ENCODE peak calls at places on chromosomes 13 and 19, in four cellular contexts. R is brain microvascular endothelial cell, D is A673, H is suprapubic skin. K is an unnamed sample.
A peak's percentile ranks its signal among the peaks of the same experiment; 100 is the strongest.

GRCh38 chr19:44731622-44732021 is 16.9 kb upstream of the BCL3 start:
- DNase-seq in R (no peak), D (no peak), H (no peak), K (no peak)

GRCh38 chr19:7393934-7394508 is 45.3 kb downstream of the ARHGEF18 start:
- DNase-seq in H (no peak), D (no peak), R (no peak), K (no peak)

GRCh38 chr19:49875801-49876421 is 1.2 kb downstream of the AKT1S1 start:
- DNase-seq in D (peak; percentile 61), R (no peak), H (peak; percentile 87), K (no peak)

GRCh38 chr19:3507371-3508120 is 1.4 kb downstream of the FZR1 start:
- DNase-seq in D (no peak), H (peak; percentile 68), R (no peak), K (no peak)

GRCh38 chr19:4077800-4078683 is 11.3 kb upstream of the ZBTB7A start:
- DNase-seq in D (no peak), H (peak; percentile 74), R (no peak), K (no peak)

GRCh38 chr13:113786262-113786841 is 27.3 kb downstream of the TMEM255B start:
- DNase-seq in D (no peak), H (no peak), R (peak; percentile 30), K (no peak)

GRCh38 chr13:83223546-83223945 is 658.7 kb downstream of the SLITRK1 start:
- DNase-seq in R (no peak), H (no peak), D (no peak), K (no peak)

GRCh38 chr13:48730971-48731658 is 77.4 kb downstream of the CYSLTR2 start:
- DNase-seq in H (no peak), D (peak; percentile 35), R (peak; percentile 75), K (no peak)

GRCh38 chr13:103862525-103862924 is 796.3 kb upstream of the SLC10A2 start:
- DNase-seq in H (no peak), D (no peak), R (no peak), K (no peak)

GRCh38 chr19:56611288-56611687 is 16.2 kb downstream of the ZNF71 start:
- DNase-seq in H (no peak), D (no peak), R (no peak), K (no peak)

GRCh38 chr19:51703655-51704515 is 10.8 kb downstream of the SPACA6 start:
- DNase-seq in D (peak; percentile 96), H (peak; percentile 99), R (peak; percentile 93), K (peak; percentile 65)

GRCh38 chr19:1450735-1451669 is 1.1 kb downstream of the APC2 start:
- DNase-seq in R (no peak), D (no peak), H (no peak), K (no peak)

GRCh38 chr19:3285647-3286176 is 61.3 kb downstream of the CELF5 start:
- DNase-seq in D (no peak), H (no peak), R (no peak), K (no peak)

DNA sequence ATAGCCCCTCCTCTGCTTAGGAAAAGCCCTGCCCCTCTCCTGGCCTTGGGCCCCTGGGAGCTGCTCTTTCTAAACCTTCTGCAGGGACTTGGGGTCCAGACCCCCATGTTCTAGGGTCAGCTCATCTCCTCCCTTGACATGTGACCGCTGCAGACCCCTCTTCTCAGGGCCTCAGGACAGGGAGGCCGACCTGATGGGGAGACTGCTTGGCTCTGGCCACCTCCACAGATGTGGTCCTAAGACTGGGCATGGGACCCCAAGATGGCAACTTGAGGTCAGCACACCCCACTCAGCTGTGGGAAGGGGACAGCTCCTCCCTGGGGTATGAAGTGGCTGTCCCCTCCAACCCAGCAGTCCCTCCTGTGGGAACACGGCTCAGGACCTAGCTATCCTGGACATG is 3.9 kb upstream of the SIX5 start:
- DNase-seq in H (no peak), D (no peak), R (no peak), K (no peak)
- H3K4me3 ChIP-seq in H (no peak overlapping the region), D (no peak overlapping the region), R (no peak overlapping the region), K (no peak overlapping the region)

DNA sequence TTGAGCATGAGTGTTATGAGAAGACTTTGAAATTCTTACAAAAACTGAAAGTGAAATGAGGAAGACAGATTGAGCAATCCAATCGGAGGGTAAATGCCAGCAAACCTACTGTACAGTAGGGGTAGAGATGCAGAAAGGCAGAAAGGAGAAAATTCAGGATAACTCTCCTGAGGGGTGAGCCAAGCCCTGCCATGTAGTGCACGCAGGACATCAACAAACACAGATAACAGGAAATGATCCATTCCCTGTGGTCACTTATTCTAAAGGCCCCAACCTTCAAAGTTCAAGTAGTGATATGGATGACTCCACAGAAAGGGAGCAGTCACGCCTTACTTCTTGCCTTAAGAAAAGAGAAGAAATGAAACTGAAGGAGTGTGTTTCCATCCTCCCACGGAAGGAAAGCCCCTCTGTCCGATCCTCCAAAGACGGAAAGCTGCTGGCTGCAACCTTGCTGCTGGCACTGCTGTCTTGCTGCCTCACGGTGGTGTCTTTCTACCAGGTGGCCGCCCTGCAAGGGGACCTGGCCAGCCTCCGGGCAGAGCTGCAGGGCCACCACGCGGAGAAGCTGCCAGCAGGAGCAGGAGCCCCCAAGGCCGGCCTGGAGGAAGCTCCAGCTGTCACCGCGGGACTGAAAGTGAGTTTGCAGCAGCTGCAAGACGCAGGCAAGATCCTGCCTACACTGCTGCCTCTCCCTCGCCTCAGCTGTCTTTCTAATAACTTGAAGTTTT is at the start of gene TNFSF13B:
- DNase-seq in D (peak; percentile 62), R (peak; percentile 6), H (no peak), K (peak; percentile 4)
- TF ChIP-seq CTCF in D (peak; percentile 34), R (peak; percentile 38), H (no peak), K (peak; percentile 15)

DNA sequence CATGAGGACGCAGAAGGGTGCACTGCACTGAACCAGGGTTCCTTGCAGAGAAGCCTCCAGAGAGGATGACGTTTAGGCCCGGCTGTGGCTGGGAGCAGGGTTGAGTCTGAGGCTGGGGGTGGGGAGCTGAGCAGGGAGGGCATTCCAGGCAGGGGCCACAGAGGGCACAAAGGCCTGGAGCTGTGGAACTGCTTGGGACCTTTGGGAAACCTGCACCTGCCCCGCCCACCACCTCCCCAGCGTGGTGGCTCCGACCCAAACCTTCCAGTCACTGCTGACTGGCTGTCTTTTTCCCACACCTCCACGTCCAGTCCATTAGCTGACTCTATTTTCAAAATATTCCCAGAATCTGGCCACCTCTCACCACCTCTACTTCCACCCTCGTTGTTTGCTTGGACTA is 4.9 kb upstream of the LMTK3 start:
- DNase-seq in D (no peak), R (no peak), H (no peak), K (no peak)
- H3K27me3 ChIP-seq in D (no peaks in the 10 kb centered on the region), R (peaks cover 2% of the 10 kb centered on the region), H (peaks cover 23% of the 10 kb centered on the region), K (peaks cover 17% of the 10 kb centered on the region)

GRCh38 chr13:23161176-23161825 is 19.5 kb upstream of the SGCG start:
- DNase-seq in D (peak; percentile 8), R (no peak), H (no peak), K (no peak)

GRCh38 chr13:23159587-23160240 is 21.1 kb upstream of the SGCG start:
- DNase-seq in D (peak; percentile 12), R (no peak), H (no peak), K (no peak)

GRCh38 chr13:23159205-23159586 is 21.6 kb upstream of the SGCG start:
- DNase-seq in H (peak; percentile 67), R (peak; percentile 39), D (peak; percentile 68), K (no peak)

GRCh38 chr13:23160241-23161175 is 20.3 kb upstream of the SGCG start:
- DNase-seq in R (no peak), D (peak; percentile 30), H (no peak), K (no peak)
- H3K4me3 ChIP-seq in R (peak overlapping the region; percentile 47), D (peak overlapping the region; percentile 47), H (peak overlapping the region; percentile 45), K (peak overlapping the region; percentile 39)

DNA sequence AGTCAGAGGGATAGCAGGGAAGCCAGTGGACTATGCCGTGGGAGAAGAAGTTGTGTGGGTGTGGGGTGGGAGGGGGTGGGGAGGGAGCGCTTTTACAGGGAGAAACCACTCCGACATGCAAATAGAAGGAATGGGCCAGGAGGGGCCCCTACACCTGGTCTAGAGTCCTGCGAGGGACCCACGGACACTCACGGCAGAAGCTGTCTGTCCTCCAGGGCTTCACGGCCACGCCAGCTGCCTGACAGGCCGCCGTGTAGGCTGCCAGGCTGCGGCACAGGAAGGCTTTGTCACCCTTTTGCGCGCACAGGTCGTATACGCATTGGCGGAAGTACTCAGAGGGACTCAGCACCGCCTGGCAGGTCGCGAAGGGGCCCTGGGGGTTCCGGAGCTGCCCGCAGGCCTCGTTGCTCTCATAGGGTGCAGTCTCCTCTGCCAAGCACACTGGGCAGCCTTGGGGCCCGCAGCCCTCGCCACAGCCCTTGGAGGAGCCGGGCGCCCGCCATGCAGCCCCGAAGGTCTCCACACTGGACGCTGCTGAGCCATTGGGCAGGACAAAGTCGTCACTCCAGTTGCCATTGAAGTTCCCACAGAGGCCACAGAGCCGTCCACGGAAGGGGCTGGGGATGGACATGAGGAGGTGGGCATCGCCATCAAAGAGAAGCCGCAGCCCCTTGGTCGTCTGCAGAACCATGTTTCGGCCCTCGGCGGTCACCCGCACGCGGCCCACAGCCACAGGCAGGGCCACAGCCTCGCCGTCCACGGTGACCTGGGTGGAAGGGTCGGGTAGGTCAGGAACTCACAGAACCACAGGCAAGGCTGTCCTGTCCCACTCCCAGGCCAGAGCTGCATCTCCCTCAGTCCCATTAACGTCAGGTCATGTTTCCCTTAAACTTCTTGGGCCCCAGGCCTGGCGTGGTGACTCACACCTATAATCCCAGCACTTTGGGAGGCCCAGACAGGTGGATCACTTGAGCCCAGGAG is 26.0 kb upstream of the FBL start:
- DNase-seq in R (no peak), D (no peak), H (no peak), K (no peak)
- TF ChIP-seq CTCF in R (no peak), D (no peak), H (no peak), K (no peak)

DNA sequence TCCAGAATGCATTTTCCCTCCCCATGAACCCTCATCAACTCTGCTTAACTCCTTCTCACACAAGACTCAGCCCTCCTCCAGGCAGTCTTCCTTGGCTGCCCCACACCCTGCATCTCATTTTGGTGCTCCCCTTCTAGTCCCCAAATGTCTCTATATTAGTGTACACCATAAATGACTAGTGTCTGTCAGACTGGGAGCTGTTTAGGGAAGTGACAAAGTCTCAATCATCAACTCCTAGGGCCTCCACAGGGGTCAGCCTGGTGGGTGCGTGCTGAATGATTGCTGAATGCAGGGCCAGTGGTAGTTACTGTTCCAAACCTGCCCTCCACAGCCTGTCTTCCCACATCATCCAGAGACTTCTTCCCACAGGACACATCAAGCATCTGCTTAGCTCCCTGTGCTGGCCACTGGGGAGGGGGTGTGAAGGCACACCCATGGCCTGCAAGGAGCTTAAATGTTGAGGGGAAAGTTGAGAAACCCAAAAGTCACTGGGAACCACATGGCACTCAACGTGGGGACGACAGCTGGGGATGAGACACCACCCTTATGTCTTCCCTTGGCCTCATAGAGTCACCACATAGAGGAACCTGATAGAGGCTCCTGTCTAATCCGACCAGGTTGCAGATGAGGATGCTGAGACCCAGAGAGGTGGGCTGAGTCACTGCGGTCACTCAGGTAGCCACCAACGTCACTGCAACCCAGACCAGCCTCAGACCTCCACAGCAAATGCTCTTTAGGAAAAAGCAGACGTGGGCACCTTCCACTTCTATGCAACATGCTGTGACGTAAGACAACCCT is 79.3 kb upstream of the TM9SF2 start:
- DNase-seq in D (no peak), H (peak; percentile 35), R (no peak), K (no peak)
- H3K27me3 ChIP-seq in D (no peaks in the 10 kb centered on the region), H (peaks cover 3% of the 10 kb centered on the region), R (peaks cover 2% of the 10 kb centered on the region), K (peaks cover 25% of the 10 kb centered on the region)

GRCh38 chr19:55468054-55468393 is 3.5 kb upstream of the C19orf85 start:
- DNase-seq in R (no peak), H (no peak), D (no peak), K (no peak)

GRCh38 chr19:55473613-55474012 is 2.8 kb upstream of the ZNF628 start:
- DNase-seq in H (no peak), D (no peak), R (no peak), K (no peak)

GRCh38 chr19:55473201-55473600 is 3.2 kb upstream of the ZNF628 start:
- DNase-seq in D (no peak), H (no peak), R (no peak), K (no peak)

GRCh38 chr19:55472463-55472862 is 4.0 kb upstream of the ZNF628 start:
- DNase-seq in H (no peak), R (peak; percentile 68), D (no peak), K (no peak)

GRCh38 chr19:55471266-55471665 is 5.2 kb upstream of the ZNF628 start:
- DNase-seq in R (no peak), H (no peak), D (no peak), K (no peak)
- H3K4me3 ChIP-seq in R (no peak overlapping the region), H (no peak overlapping the region), D (no peak overlapping the region), K (no peak overlapping the region)

GRCh38 chr19:19113040-19113541 is 25.2 kb downstream of the TMEM161A start:
- DNase-seq in R (peak; percentile 56), H (no peak), D (peak; percentile 28), K (no peak)
- TF ChIP-seq CTCF in R (no peak), H (no peak), D (no peak), K (no peak)

K was measured in BJ.